ENCODE peak calls at places on chromosomes 2 and 18, in seven cellular contexts. G is GM23338; Y is PC-3; D is RWPE1; H is CD8-positive, alpha-beta T cell; K is MCF 10A; W is activated B cell treated with CpG ODN at 0.5 μM for 24 hours. F is an unnamed sample.

GRCh38 chr2:113200236-113200635 is 26.5 kb downstream of the PSD4 start:
- DNase-seq in G (peak; percentile 56), Y (peak; percentile 13), D (no peak), H (no peak), K (no peak), W (no peak), F (no peak)

GRCh38 chr2:199862779-199863178 is 11.8 kb upstream of the FTCDNL1 start:
- DNase-seq in G (no peak), Y (no peak), D (no peak), H (no peak), K (peak; percentile 13), W (no peak), F (no peak)

GRCh38 chr18:60411715-60412114 is 39.1 kb upstream of the MC4R start:
- DNase-seq in G (peak; percentile 50), Y (no peak), D (no peak), H (no peak), K (peak; percentile 20), W (no peak), F (no peak)

GRCh38 chr2:11446733-11447248 is 19.2 kb downstream of the E2F6 start:
- DNase-seq in G (peak; percentile 89), Y (peak; percentile 66), D (peak; percentile 44), H (peak; percentile 31), K (peak; percentile 72), W (peak; percentile 19), F (peak; percentile 18)

GRCh38 chr18:741931-742512 is 29.6 kb upstream of the ENOSF1 start:
- DNase-seq in G (peak; percentile 53), Y (peak; percentile 53), D (peak; percentile 53), H (no peak), K (peak; percentile 45), W (no peak), F (peak; percentile 30)

GRCh38 chr2:38037757-38038615 is 38.0 kb downstream of the CYP1B1 start:
- DNase-seq in G (peak; percentile 86), Y (no peak), D (no peak), H (no peak), K (no peak), W (peak; percentile 19), F (peak; percentile 57)

GRCh38 chr2:47288864-47289263 is 114.1 kb upstream of the MSH2 start:
- DNase-seq in G (no peak), Y (peak; percentile 52), D (peak; percentile 52), H (no peak), K (peak; percentile 85), W (no peak), F (no peak)

GRCh38 chr2:236825989-236826510 is 256.4 kb downstream of the ACKR3 start:
- DNase-seq in G (no peak), Y (no peak), D (no peak), H (no peak), K (no peak), W (no peak), F (no peak)

GRCh38 chr2:106982350-106982749 is 96.4 kb upstream of the ST6GAL2 start:
- DNase-seq in G (no peak), Y (peak; percentile 81), D (no peak), H (no peak), K (no peak), W (no peak), F (no peak)

GRCh38 chr2:138329167-138329566 is 172.4 kb upstream of the SPOPL start:
- DNase-seq in G (no peak), Y (no peak), D (no peak), H (no peak), K (no peak), W (no peak), F (no peak)

GRCh38 chr18:21968334-21968733 is 201.1 kb upstream of the GATA6 start:
- DNase-seq in G (no peak), Y (no peak), D (no peak), H (no peak), K (no peak), W (no peak), F (no peak)

GRCh38 chr18:11689972-11690570 is 1.0 kb downstream of the GNAL start:
- DNase-seq in G (no peak), Y (no peak), D (no peak), H (no peak), K (peak; percentile 14), W (no peak), F (no peak)

GRCh38 chr18:9337875-9338274 is 3.3 kb downstream of the TWSG1 start:
- DNase-seq in G (no peak), Y (peak; percentile 66), D (no peak), H (no peak), K (no peak), W (no peak), F (no peak)

GRCh38 chr2:63446658-63447057 is 141.6 kb downstream of the WDPCP start:
- DNase-seq in G (no peak), Y (no peak), D (no peak), H (no peak), K (no peak), W (no peak), F (no peak)

GRCh38 chr2:168090366-168091019 is 156.9 kb downstream of the STK39 start:
- DNase-seq in G (no peak), Y (no peak), D (no peak), H (no peak), K (no peak), W (no peak), F (peak; percentile 26)

GRCh38 chr2:30782124-30782523 is 25.1 kb downstream of the CAPN13 start:
- DNase-seq in G (no peak), Y (no peak), D (no peak), H (no peak), K (no peak), W (no peak), F (no peak)

GRCh38 chr2:172052000-172052983 is 33.0 kb upstream of the DLX1 start:
- DNase-seq in G (no peak), Y (no peak), D (no peak), H (no peak), K (peak; percentile 17), W (no peak), F (no peak)

GRCh38 chr2:28250006-28250405 is 142.7 kb upstream of the FOSL2 start:
- DNase-seq in G (no peak), Y (peak; percentile 95), D (peak; percentile 84), H (no peak), K (peak; percentile 82), W (no peak), F (no peak)

GRCh38 chr2:120630031-120630701 is 105.5 kb upstream of the GLI2 start:
- DNase-seq in G (no peak), Y (peak; percentile 57), D (no peak), H (no peak), K (no peak), W (no peak), F (no peak)

GRCh38 chr2:28231110-28231621 is 161.5 kb upstream of the FOSL2 start:
- DNase-seq in G (no peak), Y (no peak), D (no peak), H (no peak), K (peak; percentile 9), W (no peak), F (no peak)

GRCh38 chr2:170221317-170222288 is 43.7 kb downstream of the MYO3B start:
- DNase-seq in G (no peak), Y (peak; percentile 23), D (peak; percentile 20), H (no peak), K (peak; percentile 60), W (no peak), F (no peak)

GRCh38 chr2:14239605-14240004 is 392.9 kb upstream of the LRATD1 start:
- DNase-seq in G (no peak), Y (no peak), D (no peak), H (no peak), K (no peak), W (no peak), F (no peak)

GRCh38 chr18:35463050-35463449 is 34.7 kb downstream of the INO80C start:
- DNase-seq in G (no peak), Y (peak; percentile 57), D (no peak), H (no peak), K (peak; percentile 69), W (no peak), F (no peak)

GRCh38 chr2:44324971-44325426 is 36.3 kb downstream of the PREPL start:
- DNase-seq in G (no peak), Y (peak; percentile 22), D (no peak), H (no peak), K (peak; percentile 8), W (no peak), F (no peak)

DNA sequence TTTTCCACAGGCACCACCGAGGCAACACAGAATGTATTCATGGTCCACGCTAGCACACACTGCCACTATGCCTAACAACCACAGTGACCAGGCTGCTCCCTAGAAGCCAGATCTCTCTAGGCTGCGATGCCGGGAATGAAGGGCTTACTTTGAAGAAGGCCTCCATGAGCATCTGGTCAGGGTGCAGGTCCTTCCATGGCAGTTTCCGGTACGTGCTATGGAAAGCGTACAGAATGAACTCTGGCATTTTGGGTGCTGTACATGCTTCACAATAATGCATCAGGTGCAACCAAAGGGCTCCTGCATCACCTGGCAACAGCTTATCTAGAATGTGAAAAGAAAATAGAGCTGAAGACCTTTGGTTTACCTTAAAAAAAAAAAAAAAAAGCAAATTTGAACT is 44.9 kb downstream of the SIGLEC15 start:
- DNase-seq in G (no peak), Y (no peak), D (no peak), H (no peak), K (no peak), W (no peak), F (no peak)
- TF ChIP-seq CTCF in G (no peak), Y (no peak), D (no peak), H (no peak), K (no peak), W (no peak), F (no peak)

GRCh38 chr2:18742382-18742781 is 153.0 kb upstream of the NT5C1B start:
- DNase-seq in G (peak; percentile 29), Y (no peak), D (no peak), H (no peak), K (no peak), W (no peak), F (no peak)
- TF ChIP-seq CTCF in G (peak; percentile 14), Y (peak; percentile 20), D (no peak), H (no peak), K (no peak), W (no peak), F (no peak)

GRCh38 chr2:9721346-9721745 is 90.5 kb upstream of the YWHAQ start:
- DNase-seq in G (no peak), Y (no peak), D (no peak), H (no peak), K (no peak), W (no peak), F (no peak)
- TF ChIP-seq CTCF in G (no peak), Y (no peak), D (no peak), H (no peak), K (no peak), W (no peak), F (no peak)

GRCh38 chr2:214193943-214194342 is 216.9 kb upstream of the VWC2L start:
- DNase-seq in G (no peak), Y (peak; percentile 86), D (no peak), H (no peak), K (peak; percentile 35), W (no peak), F (no peak)
- TF ChIP-seq CTCF in G (no peak), Y (no peak), D (no peak), H (no peak), K (peak; percentile 4), W (no peak), F (no peak)